ENCODE peak calls at places on chromosomes 6 and 20, in five cellular contexts. K, P, J, V and X are unnamed samples.

GRCh38 chr6:90384720-90385119 is 88.1 kb upstream of the BACH2 start:
- DNase-seq in K (no peak), P (no peak), J (no peak), V (no peak), X (no peak)

GRCh38 chr20:2292711-2293110 is 3.1 kb upstream of the TGM3 start:
- DNase-seq in K (no peak), P (no peak), J (no peak), V (no peak), X (no peak)

GRCh38 chr20:61253264-61253639 is 1.2 kb downstream of the CDH4 start:
- DNase-seq in K (no peak), P (no peak), J (no peak), V (no peak), X (no peak)

GRCh38 chr6:109087661-109088264 is 6.9 kb downstream of the SESN1 start:
- DNase-seq in K (no peak), P (no peak), J (no peak), V (no peak), X (no peak)

GRCh38 chr6:118574051-118574865 is 26.2 kb downstream of the PLN start:
- DNase-seq in K (no peak), P (no peak), J (no peak), V (no peak), X (no peak)

GRCh38 chr6:145148392-145149175 is 586.7 kb downstream of the EPM2A start:
- DNase-seq in K (no peak), P (peak), J (peak), V (no peak), X (peak)

GRCh38 chr6:156988276-156989158 is 211.3 kb downstream of the ARID1B start:
- DNase-seq in K (peak), P (no peak), J (peak), V (no peak), X (peak)

GRCh38 chr6:26327450-26328264 is 37.3 kb upstream of the BTN3A2 start:
- DNase-seq in K (peak), P (peak), J (no peak), V (no peak), X (peak)

GRCh38 chr6:32047855-32048766 is 9.9 kb downstream of the CYP21A2 start:
- DNase-seq in K (peak), P (peak), J (no peak), V (peak), X (peak)

GRCh38 chr6:125095501-125096301 is 57.9 kb upstream of the TPD52L1 start:
- DNase-seq in K (no peak), P (no peak), J (no peak), V (no peak), X (no peak)

GRCh38 chr6:15387118-15387517 is 141.2 kb downstream of the JARID2 start:
- DNase-seq in K (no peak), P (no peak), J (no peak), V (no peak), X (no peak)

GRCh38 chr6:17352302-17352701 is 41.1 kb upstream of the CAP2 start:
- DNase-seq in K (no peak), P (no peak), J (no peak), V (no peak), X (peak)

GRCh38 chr20:64146936-64147451 is 17.3 kb upstream of the MYT1 start:
- DNase-seq in K (no peak), P (no peak), J (no peak), V (no peak), X (no peak)

GRCh38 chr6:4472953-4473642 is 303.1 kb upstream of the CDYL start:
- DNase-seq in K (no peak), P (no peak), J (no peak), V (no peak), X (no peak)

GRCh38 chr20:8151371-8151770 is 19.3 kb downstream of the PLCB1 start:
- DNase-seq in K (no peak), P (no peak), J (no peak), V (no peak), X (no peak)

GRCh38 chr6:69421986-69422385 is 374.8 kb downstream of the LMBRD1 start:
- DNase-seq in K (no peak), P (no peak), J (no peak), V (no peak), X (no peak)

GRCh38 chr6:91566467-91566866 is 979.6 kb upstream of the MAP3K7 start:
- DNase-seq in K (no peak), P (no peak), J (no peak), V (no peak), X (no peak)

GRCh38 chr6:84652356-84653026 is 111.9 kb downstream of the TBX18 start:
- DNase-seq in K (no peak), P (no peak), J (no peak), V (no peak), X (no peak)

GRCh38 chr6:150072201-150072600 is 3.3 kb upstream of the ULBP3 start:
- DNase-seq in K (peak), P (peak), J (no peak), V (no peak), X (peak)

GRCh38 chr20:40251284-40251932 is 437.6 kb downstream of the MAFB start:
- DNase-seq in K (peak), P (peak), J (no peak), V (no peak), X (peak)
- TF ChIP-seq SIN3A in K (no peak), P (no peak), J (no peak), V (no peak), X (no peak)

GRCh38 chr6:50831216-50831615 is 12.5 kb downstream of the TFAP2B start:
- DNase-seq in K (no peak), P (no peak), J (no peak), V (no peak), X (no peak)
- TF ChIP-seq EZH2 in K (no peak), P (no peak), J (no peak), V (peak), X (no peak)

DNA sequence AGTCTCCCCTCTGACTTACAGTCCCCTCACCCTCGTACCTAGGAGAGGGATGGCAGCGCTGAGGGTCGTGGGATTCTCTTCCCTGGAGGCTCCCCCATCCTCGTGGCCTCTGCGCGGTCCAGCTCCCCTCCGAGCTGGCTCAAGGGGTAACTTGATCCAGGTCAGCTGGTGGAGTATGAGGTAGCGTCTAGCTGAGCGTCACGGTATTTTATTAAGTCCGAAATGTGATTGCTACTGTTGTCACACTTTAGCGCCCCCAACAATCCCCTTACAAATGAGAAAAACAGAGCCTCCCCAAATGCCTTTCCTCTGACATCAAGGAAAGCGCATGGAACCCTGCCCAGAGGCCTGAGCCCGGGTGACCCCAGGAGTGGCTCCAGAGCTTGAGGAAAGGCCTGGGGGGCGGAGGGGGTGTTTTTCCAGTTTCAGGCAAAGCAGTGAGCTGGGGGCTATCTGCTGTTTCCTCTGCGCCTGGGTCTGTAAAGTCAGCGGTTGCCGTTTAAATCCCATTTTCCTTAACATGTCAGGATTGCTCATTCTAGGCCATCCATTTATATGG is 192.3 kb downstream of the ZMYND8 start:
- DNase-seq in K (no peak), P (no peak), J (no peak), V (no peak), X (no peak)
- TF ChIP-seq SIN3A in K (no peak), P (no peak), J (no peak), V (no peak), X (no peak)

GRCh38 chr20:24468401-24469115 is 871 bp upstream of the SYNDIG1 start:
- DNase-seq in K (no peak), P (no peak), J (no peak), V (no peak), X (no peak)

GRCh38 chr20:24472426-24472825 is 3.0 kb downstream of the SYNDIG1 start:
- DNase-seq in K (no peak), P (no peak), J (no peak), V (no peak), X (no peak)

GRCh38 chr20:24470031-24470781 is 777 bp downstream of the SYNDIG1 start:
- DNase-seq in K (no peak), P (no peak), J (no peak), V (no peak), X (no peak)

GRCh38 chr20:24469116-24470030 is at the start of gene SYNDIG1:
- DNase-seq in K (no peak), P (no peak), J (no peak), V (no peak), X (no peak)

DNA sequence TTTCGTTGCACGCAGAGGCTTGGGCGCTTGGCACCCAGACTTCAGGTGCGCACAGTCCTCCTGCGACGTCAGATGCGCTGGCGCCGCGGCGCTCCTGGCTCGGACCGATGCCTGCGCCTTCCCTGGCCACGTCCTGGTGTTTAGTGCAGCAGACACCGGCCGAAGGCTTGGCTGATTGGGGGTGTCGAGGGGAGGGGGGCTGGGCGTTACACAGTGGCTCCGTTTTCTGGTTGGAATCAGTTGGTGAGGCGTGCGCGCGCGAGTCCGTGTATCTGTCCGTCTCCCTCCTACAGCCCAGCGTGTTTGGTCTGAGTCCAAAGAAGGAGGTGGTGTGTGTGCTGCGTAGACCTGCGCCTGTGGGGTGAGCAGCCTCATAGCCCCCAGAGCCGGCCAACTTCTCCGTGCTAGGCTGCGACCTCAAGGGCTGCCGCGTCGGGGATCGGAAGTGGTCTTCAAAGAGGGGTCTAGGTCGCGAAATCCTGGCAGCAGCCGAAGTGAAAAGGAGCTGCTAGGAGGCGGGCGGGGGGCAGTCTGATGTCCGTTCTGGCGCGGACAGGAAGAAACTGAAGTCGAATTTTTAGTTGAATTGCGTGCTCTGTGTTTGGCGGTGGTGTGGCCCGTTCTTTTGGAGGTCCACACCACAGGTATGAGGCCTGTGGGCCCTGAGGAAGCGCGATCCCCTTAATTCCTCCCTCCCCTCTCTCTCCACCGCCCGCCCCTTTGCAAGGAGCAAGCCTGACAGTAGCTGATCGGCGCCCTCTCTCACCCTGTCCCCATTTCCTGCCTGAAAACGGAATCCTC is 1.6 kb downstream of the SYNDIG1 start:
- DNase-seq in K (no peak), P (no peak), J (no peak), V (no peak), X (no peak)
- TF ChIP-seq EZH2 in K (no peak), P (no peak), J (no peak), V (peak), X (peak)

GRCh38 chr6:169789146-169789943 is 37.9 kb downstream of the ERMARD start:
- DNase-seq in K (peak), P (no peak), J (no peak), V (no peak), X (peak)
- TF ChIP-seq SIN3A in K (no peak), P (no peak), J (no peak), V (no peak), X (no peak)

DNA sequence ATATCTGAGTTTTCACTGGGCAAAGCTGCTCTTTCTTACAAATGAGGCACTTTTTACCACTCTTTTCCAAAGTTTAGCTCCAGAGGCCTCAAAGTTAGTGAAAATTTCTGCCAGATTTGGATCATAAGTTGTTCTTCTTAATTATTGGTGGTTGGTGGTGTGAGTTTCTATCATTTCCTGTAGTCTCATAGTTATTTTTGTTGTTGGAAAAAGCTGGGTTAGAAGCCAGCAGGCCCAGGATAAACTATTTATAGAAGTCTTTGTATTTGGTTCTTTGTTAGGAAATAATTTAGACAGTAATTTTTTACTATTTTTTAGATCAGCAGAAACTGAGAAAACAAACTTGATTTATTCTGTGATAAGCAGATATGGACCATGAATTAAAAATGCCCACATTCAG is 10.6 kb downstream of the PFDN4 start:
- DNase-seq in K (no peak), P (no peak), J (no peak), V (no peak), X (no peak)
- TF ChIP-seq EZH2 in K (no peak), P (no peak), J (no peak), V (no peak), X (no peak)

GRCh38 chr20:63125581-63125892 is 90.4 kb downstream of the YTHDF1 start:
- DNase-seq in K (no peak), P (no peak), J (no peak), V (no peak), X (no peak)

GRCh38 chr20:63127700-63128364 is 88.1 kb downstream of the YTHDF1 start:
- DNase-seq in K (no peak), P (no peak), J (no peak), V (no peak), X (no peak)

GRCh38 chr20:63126876-63127699 is 88.8 kb downstream of the YTHDF1 start:
- DNase-seq in K (no peak), P (no peak), J (no peak), V (no peak), X (no peak)

GRCh38 chr20:63124782-63125580 is 91.0 kb downstream of the YTHDF1 start:
- DNase-seq in K (no peak), P (no peak), J (no peak), V (no peak), X (no peak)

DNA sequence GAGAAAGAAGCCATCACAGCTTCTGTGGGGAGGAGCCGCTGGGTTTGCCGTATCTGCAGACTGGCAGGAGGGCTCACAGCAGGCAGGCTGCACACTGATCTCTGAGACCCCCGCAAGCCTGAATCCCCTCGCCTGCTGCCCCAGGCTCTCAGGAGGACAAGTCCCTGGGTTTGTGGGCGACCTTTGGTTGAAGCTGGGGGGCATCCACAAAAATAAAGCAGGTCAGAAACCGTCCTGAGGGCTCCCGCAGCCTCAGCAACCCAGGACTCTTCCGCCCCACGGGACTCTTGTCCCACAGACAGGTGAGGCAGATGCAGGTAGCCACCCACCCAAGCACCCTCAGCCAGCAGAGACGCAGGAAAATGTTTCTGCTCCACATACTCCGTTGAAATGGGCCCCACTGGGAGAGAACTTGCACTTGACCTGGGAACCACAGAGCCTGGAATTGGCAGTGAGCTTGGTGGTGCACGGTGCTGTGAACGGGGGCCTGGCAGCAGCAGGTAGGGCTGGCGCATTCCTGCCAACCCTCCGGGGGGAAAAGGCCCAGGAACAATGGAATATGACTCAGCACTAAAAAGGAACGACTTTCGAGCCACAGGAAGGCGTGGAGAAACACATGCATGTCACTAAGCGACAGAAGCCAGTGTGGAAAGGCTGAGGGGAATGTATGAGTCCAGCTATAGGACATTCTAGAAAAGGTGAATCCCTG is 89.9 kb downstream of the YTHDF1 start:
- DNase-seq in K (no peak), P (no peak), J (no peak), V (no peak), X (no peak)
- TF ChIP-seq SIN3A in K (no peak), P (no peak), J (no peak), V (no peak), X (no peak)